ENCODE peak calls at places on chromosomes 16 and 17, in ten cellular contexts. J, S, F, R, Z, C, W, Y, N and P are unnamed samples.

GRCh38 chr17:61452301-61453290 is at the start of gene TBX4:
- DNase-seq in R (no peak), J (no peak), Z (peak; percentile 88), S (no peak), W (no peak), F (no peak), Y (no peak), N (no peak), C (no peak), P (peak; percentile 84)

GRCh38 chr16:27110524-27110896 is 43.8 kb downstream of the C16orf82 start:
- DNase-seq in F (no peak), Y (peak; percentile 80), W (no peak), R (no peak), Z (peak; percentile 48), C (no peak), S (no peak), J (no peak), N (no peak), P (no peak)

GRCh38 chr17:17417718-17418151 is 59.1 kb upstream of the MED9 start:
- DNase-seq in S (no peak), C (no peak), Y (no peak), R (no peak), W (no peak), Z (no peak), N (no peak), J (peak; percentile 68), F (no peak), P (no peak)

GRCh38 chr17:1929896-1930750 is 95.0 kb downstream of the RTN4RL1 start:
- DNase-seq in J (no peak), N (no peak), Z (no peak), W (no peak), S (no peak), R (no peak), C (no peak), F (no peak), Y (no peak), P (no peak)

GRCh38 chr17:11302395-11302932 is 61.5 kb downstream of the SHISA6 start:
- DNase-seq in R (no peak), J (no peak), F (no peak), Z (no peak), W (no peak), N (no peak), S (no peak), C (no peak), Y (peak; percentile 62), P (no peak)

GRCh38 chr16:20870122-20870521 is 30.0 kb downstream of the DCUN1D3 start:
- DNase-seq in R (no peak), Y (no peak), W (no peak), F (no peak), J (no peak), S (no peak), Z (no peak), C (no peak), N (no peak), P (no peak)

GRCh38 chr17:69084911-69085310 is 24.2 kb upstream of the ABCA9 start:
- DNase-seq in J (peak; percentile 50), S (no peak), R (peak; percentile 14), C (no peak), N (no peak), F (no peak), Z (peak; percentile 46), W (no peak), Y (no peak), P (peak; percentile 93)

GRCh38 chr17:38873646-38874380 is 4.0 kb downstream of the LASP1 start:
- DNase-seq in W (no peak), N (no peak), J (no peak), S (no peak), Z (no peak), C (no peak), Y (no peak), F (no peak), R (peak; percentile 40), P (peak; percentile 52)

GRCh38 chr17:36949461-36949927 is 740 bp downstream of the AATF start:
- DNase-seq in N (no peak), S (no peak), F (no peak), J (peak; percentile 18), R (no peak), Z (peak; percentile 28), C (no peak), Y (no peak), W (no peak), P (no peak)

GRCh38 chr17:6506679-6507231 is 49.6 kb downstream of the PITPNM3 start:
- DNase-seq in J (no peak), W (no peak), R (peak; percentile 83), C (no peak), S (no peak), Z (no peak), Y (peak; percentile 88), N (no peak), F (no peak), P (peak; percentile 39)

GRCh38 chr16:69618307-69618706 is 52.5 kb downstream of the NFAT5 start:
- DNase-seq in Y (no peak), C (no peak), F (no peak), N (no peak), Z (no peak), R (peak; percentile 45), J (no peak), W (no peak), S (no peak), P (no peak)

GRCh38 chr16:23607740-23608139 is 11.6 kb upstream of the NDUFAB1 start:
- DNase-seq in Y (no peak), W (no peak), Z (no peak), J (no peak), R (peak; percentile 58), C (no peak), F (no peak), S (no peak), N (no peak), P (no peak)

GRCh38 chr17:50290074-50290702 is 15.9 kb downstream of the TMEM92 start:
- DNase-seq in S (peak; percentile 85), Y (peak; percentile 96), Z (no peak), J (no peak), N (peak; percentile 77), R (peak; percentile 99), C (no peak), W (peak; percentile 68), F (peak; percentile 96), P (peak; percentile 66)
- H3K4me3 ChIP-seq in S (no peak overlapping the region), Y (no peak overlapping the region), Z (no peak overlapping the region), J (no peak overlapping the region), N (no peak overlapping the region), R (peak overlapping the region; percentile 70), C (no peak overlapping the region), W (no peak overlapping the region), F (peak overlapping the region; percentile 55), P (no peak overlapping the region)

DNA sequence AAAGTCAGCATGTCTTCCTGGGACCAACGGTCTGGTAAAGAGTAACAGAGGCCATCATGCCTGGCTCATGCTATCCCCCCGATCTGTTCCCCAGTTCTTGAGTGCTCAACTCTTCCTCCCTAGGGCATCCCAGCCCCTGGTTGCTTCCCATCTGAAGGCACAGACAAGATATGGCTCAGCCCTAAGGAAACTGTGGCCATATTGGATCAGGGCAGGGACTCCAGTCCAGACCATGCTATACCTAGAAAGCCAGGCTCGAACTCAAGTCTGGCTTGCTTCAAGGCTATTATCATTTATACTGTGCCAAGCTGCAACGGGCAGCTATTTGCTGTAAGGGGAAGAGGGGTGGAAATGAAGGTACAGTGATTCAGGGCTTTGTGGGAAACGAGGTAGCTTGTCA is 2.8 kb downstream of the UBTF start:
- DNase-seq in Y (no peak), W (no peak), S (no peak), N (no peak), J (no peak), C (no peak), R (no peak), Z (no peak), F (no peak), P (no peak)
- H3K4me3 ChIP-seq in Y (no peak overlapping the region), W (peak overlapping the region; percentile 87), S (no peak overlapping the region), N (no peak overlapping the region), J (no peak overlapping the region), C (peak overlapping the region; percentile 8), R (no peak overlapping the region), Z (no peak overlapping the region), F (no peak overlapping the region), P (peak overlapping the region; percentile 84)

GRCh38 chr16:82751020-82751419 is 124.3 kb downstream of the CDH13 start:
- DNase-seq in S (no peak), Y (no peak), Z (no peak), F (no peak), R (no peak), J (no peak), N (no peak), C (no peak), W (no peak), P (no peak)

GRCh38 chr16:82756283-82756599 is 129.5 kb downstream of the CDH13 start:
- DNase-seq in Y (no peak), J (no peak), C (no peak), F (peak; percentile 1), N (no peak), Z (no peak), R (no peak), W (no peak), S (no peak), P (no peak)

GRCh38 chr16:82754716-82755513 is 128.1 kb downstream of the CDH13 start:
- DNase-seq in N (no peak), R (no peak), S (no peak), F (no peak), C (no peak), Z (no peak), J (no peak), Y (no peak), W (no peak), P (no peak)

GRCh38 chr16:82755570-82756282 is 129.0 kb downstream of the CDH13 start:
- DNase-seq in J (no peak), F (no peak), S (no peak), Z (peak; percentile 15), N (no peak), C (no peak), W (no peak), Y (no peak), R (peak; percentile 27), P (peak; percentile 56)

DNA sequence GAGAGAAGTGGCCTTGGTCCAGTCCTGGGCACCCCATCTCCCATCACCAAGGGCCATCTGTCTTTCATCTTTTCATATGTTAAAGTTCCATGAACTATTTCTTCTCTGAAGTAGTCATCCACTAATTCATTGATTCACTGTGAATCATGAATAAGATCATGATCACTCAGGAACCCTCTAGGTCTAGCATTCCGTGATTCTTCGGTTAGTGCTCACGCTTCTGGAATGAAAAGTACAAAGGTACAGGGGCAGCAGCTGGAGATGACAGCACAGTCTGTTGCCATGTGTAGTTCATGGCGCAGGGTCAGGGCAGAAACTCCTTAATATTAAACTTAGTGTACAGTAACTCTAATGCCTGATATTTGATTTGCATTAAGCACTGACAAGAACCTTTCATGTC is 127.1 kb downstream of the CDH13 start:
- DNase-seq in W (no peak), C (no peak), N (no peak), S (no peak), J (no peak), R (peak; percentile 86), Y (no peak), Z (no peak), F (no peak), P (no peak)
- H3K4me3 ChIP-seq in W (no peak overlapping the region), C (no peak overlapping the region), N (no peak overlapping the region), S (no peak overlapping the region), J (no peak overlapping the region), R (no peak overlapping the region), Y (no peak overlapping the region), Z (no peak overlapping the region), F (no peak overlapping the region), P (no peak overlapping the region)

DNA sequence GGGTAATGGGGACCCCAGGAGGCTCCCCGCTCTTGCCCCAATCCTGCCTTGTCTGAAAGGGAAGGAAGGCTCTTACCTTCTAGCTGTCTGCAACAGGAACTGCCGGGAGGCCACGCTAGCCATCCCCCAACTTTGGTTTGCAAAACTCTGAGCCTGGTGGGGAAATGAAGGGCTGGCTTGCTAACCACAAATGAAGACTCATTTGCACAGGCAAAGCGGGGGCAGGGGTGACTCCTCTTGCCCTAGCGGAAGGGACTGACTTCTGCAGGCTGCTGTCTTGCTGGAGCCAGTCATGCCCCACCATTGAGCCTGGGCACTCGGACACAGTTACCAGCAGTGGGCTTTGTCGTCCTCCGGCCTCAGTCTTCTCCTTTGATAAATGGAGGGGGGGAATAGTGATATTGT is 52.6 kb downstream of the PLCG2 start:
- DNase-seq in W (peak; percentile 96), C (no peak), F (no peak), Y (no peak), R (peak; percentile 19), N (peak; percentile 60), J (no peak), Z (peak; percentile 57), S (peak; percentile 18), P (peak; percentile 65)
- H3K4me3 ChIP-seq in W (peak overlapping the region; percentile 71), C (no peak overlapping the region), F (no peak overlapping the region), Y (no peak overlapping the region), R (no peak overlapping the region), N (no peak overlapping the region), J (no peak overlapping the region), Z (no peak overlapping the region), S (no peak overlapping the region), P (no peak overlapping the region)